ENCODE peak calls at places on chromosomes 13 and 19, in five cellular contexts. P, F, E, A and X are unnamed samples. For H3K9me3, the result is how much of the 10 kb centered on the place peaks cover.

GRCh38 chr13:113275387-113275786 is 21.7 kb upstream of the LAMP1 start:
- DNase-seq in P (peak), F (no peak), E (peak), A (no peak), X (no peak)

GRCh38 chr13:94323746-94324408 is 155.6 kb downstream of the DCT start:
- DNase-seq in P (no peak), F (no peak), E (no peak), A (no peak), X (no peak)

GRCh38 chr13:44936246-44936645 is 53.0 kb downstream of the NUFIP1 start:
- DNase-seq in P (no peak), F (no peak), E (no peak), A (no peak), X (no peak)

GRCh38 chr13:25213716-25214115 is 41.6 kb upstream of the AMER2 start:
- DNase-seq in P (no peak), F (no peak), E (no peak), A (no peak), X (no peak)

GRCh38 chr19:39031368-39032163 is 783 bp downstream of the FBXO27 start:
- DNase-seq in P (peak), F (peak), E (peak), A (peak), X (peak)

GRCh38 chr19:38952395-38953165 is 21.8 kb downstream of the MRPS12 start:
- DNase-seq in P (no peak), F (no peak), E (peak), A (no peak), X (no peak)

GRCh38 chr19:40585677-40586422 is 9.2 kb downstream of the SHKBP1 start:
- DNase-seq in P (no peak), F (no peak), E (no peak), A (no peak), X (no peak)

GRCh38 chr19:19655641-19656343 is 7.7 kb downstream of the ATP13A1 start:
- DNase-seq in P (peak), F (no peak), E (peak), A (no peak), X (no peak)

GRCh38 chr13:66974174-66974573 is 256.0 kb downstream of the PCDH9 start:
- DNase-seq in P (no peak), F (no peak), E (no peak), A (no peak), X (no peak)

GRCh38 chr13:87903568-87903967 is 232.4 kb downstream of the SLITRK5 start:
- DNase-seq in P (no peak), F (no peak), E (no peak), A (no peak), X (no peak)

GRCh38 chr19:16248380-16249023 is 50.8 kb downstream of the AP1M1 start:
- DNase-seq in P (no peak), F (no peak), E (no peak), A (no peak), X (no peak)
- TF ChIP-seq EP300 in P (no peak), F (no peak), E (no peak), A (no peak), X (no peak)

GRCh38 chr13:111557921-111558699 is 237.7 kb downstream of the TEX29 start:
- DNase-seq in P (no peak), F (no peak), E (no peak), A (no peak), X (no peak)
- H3K9me3 ChIP-seq in P (under half), F (under half), E (under half), A (under half), X (under half)

GRCh38 chr19:53867225-53868090 is at the start of gene MYADM:
- DNase-seq in P (peak), F (peak), E (peak), A (peak), X (peak)
- TF ChIP-seq EP300 in P (no peak), F (peak), E (no peak), A (no peak), X (peak)

GRCh38 chr19:57546513-57546912 is 13.2 kb downstream of the ZNF550 start:
- DNase-seq in P (no peak), F (no peak), E (no peak), A (no peak), X (no peak)
- H3K9me3 ChIP-seq in P (under half), F (under half), E (under half), A (half or more), X (half or more)

DNA sequence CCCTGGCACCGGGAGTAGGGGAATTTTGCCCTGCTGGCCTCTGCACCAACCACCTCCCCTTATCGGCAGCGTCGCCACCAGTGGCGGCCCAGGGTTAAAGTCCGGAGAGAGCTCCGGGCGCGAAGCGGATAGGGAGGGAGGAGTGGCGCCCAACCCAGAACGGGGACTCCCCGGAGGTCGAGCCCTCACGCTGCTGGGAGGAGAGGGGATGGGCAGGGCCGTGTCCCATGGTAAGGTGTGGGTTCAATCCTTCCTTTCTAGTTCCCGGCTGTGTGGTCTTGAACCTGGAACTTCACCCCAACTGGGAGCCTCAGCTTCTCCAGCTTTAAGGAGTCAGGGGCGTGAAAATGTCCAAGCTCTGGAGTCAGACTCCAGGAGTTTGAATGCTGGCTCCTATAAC is 23.3 kb upstream of the BCL3 start:
- DNase-seq in P (no peak), F (no peak), E (no peak), A (no peak), X (no peak)
- TF ChIP-seq EP300 in P (no peak), F (no peak), E (no peak), A (no peak), X (no peak)